ENCODE peak calls at places on chromosomes 1 and 21, in six cellular contexts. A is mesendoderm, O is IMR-90, E is mesenchymal stem cell, U is H9, W is trophoblast cell. I is an unnamed sample.
A peak's percentile ranks its signal among the peaks of the same experiment; 100 is the strongest.

GRCh38 chr1:160427625-160428024 is 27.3 kb downstream of the VANGL2 start:
- DNase-seq in A (no peak), O (no peak), E (no peak), U (no peak), W (no peak), I (no peak)

GRCh38 chr1:116737855-116738318 is 16.3 kb upstream of the CD2 start:
- DNase-seq in A (no peak), O (no peak), E (no peak), U (no peak), W (no peak), I (no peak)

GRCh38 chr1:154821083-154821482 is 49.0 kb downstream of the KCNN3 start:
- DNase-seq in A (no peak), O (no peak), E (no peak), U (no peak), W (no peak), I (no peak)

GRCh38 chr1:43786975-43787374 is 79.6 kb downstream of the ST3GAL3 start:
- DNase-seq in A (no peak), O (peak; percentile 33), E (peak; percentile 79), U (no peak), W (no peak), I (no peak)

GRCh38 chr1:159845751-159846531 is 16.5 kb downstream of the VSIG8 start:
- DNase-seq in A (no peak), O (no peak), E (no peak), U (no peak), W (peak; percentile 92), I (no peak)

GRCh38 chr1:7781923-7782495 is 2.1 kb upstream of the PER3 start:
- DNase-seq in A (no peak), O (no peak), E (no peak), U (no peak), W (peak; percentile 88), I (no peak)

GRCh38 chr1:201537966-201538617 is 835 bp upstream of the NAV1 start:
- DNase-seq in A (peak; percentile 86), O (no peak), E (peak; percentile 70), U (peak; percentile 56), W (peak; percentile 46), I (no peak)

GRCh38 chr1:162779043-162779442 is 11.5 kb upstream of the HSD17B7 start:
- DNase-seq in A (no peak), O (no peak), E (no peak), U (no peak), W (no peak), I (no peak)

GRCh38 chr1:51532853-51533252 is 13.8 kb upstream of the EPS15 start:
- DNase-seq in A (no peak), O (no peak), E (no peak), U (no peak), W (no peak), I (no peak)

GRCh38 chr1:104780470-104781078 is 1030.9 kb downstream of the AMY1C start:
- DNase-seq in A (peak; percentile 46), O (peak; percentile 1), E (peak; percentile 30), U (no peak), W (peak; percentile 57), I (peak; percentile 35)

GRCh38 chr1:86705633-86705985 is 1.2 kb downstream of the SH3GLB1 start:
- DNase-seq in A (no peak), O (no peak), E (peak; percentile 60), U (no peak), W (peak; percentile 33), I (no peak)

GRCh38 chr1:114134518-114134917 is 19.2 kb downstream of the SYT6 start:
- DNase-seq in A (no peak), O (no peak), E (no peak), U (no peak), W (no peak), I (no peak)

GRCh38 chr1:204262506-204263239 is 48.9 kb upstream of the GOLT1A start:
- DNase-seq in A (peak; percentile 40), O (no peak), E (no peak), U (no peak), W (no peak), I (no peak)

GRCh38 chr1:233081686-233082085 is 131.3 kb downstream of the NTPCR start:
- DNase-seq in A (peak; percentile 64), O (peak; percentile 47), E (peak; percentile 78), U (no peak), W (peak; percentile 84), I (no peak)

GRCh38 chr21:29145354-29145782 is 14.9 kb downstream of the MAP3K7CL start:
- DNase-seq in A (no peak), O (peak; percentile 95), E (peak; percentile 93), U (no peak), W (peak; percentile 76), I (no peak)

GRCh38 chr1:15618685-15619525 is 1.6 kb downstream of the DDI2 start:
- DNase-seq in A (no peak), O (peak; percentile 79), E (peak; percentile 82), U (no peak), W (peak; percentile 98), I (no peak)

GRCh38 chr1:155277896-155278688 is 829 bp downstream of the HCN3 start:
- DNase-seq in A (peak; percentile 98), O (peak; percentile 15), E (peak; percentile 46), U (peak; percentile 99), W (peak; percentile 49), I (peak; percentile 82)

GRCh38 chr1:208189183-208189582 is 55.0 kb downstream of the PLXNA2 start:
- DNase-seq in A (peak; percentile 51), O (no peak), E (no peak), U (no peak), W (peak; percentile 73), I (no peak)

GRCh38 chr1:241412646-241413045 is 55.6 kb upstream of the RGS7 start:
- DNase-seq in A (no peak), O (no peak), E (no peak), U (no peak), W (no peak), I (no peak)

GRCh38 chr1:204319462-204319861 is 40.3 kb downstream of the PLEKHA6 start:
- DNase-seq in A (peak; percentile 71), O (peak; percentile 97), E (peak; percentile 96), U (no peak), W (peak; percentile 95), I (no peak)

GRCh38 chr1:4029376-4029775 is 129.3 kb upstream of the C1orf174 start:
- DNase-seq in A (no peak), O (no peak), E (no peak), U (no peak), W (no peak), I (no peak)

GRCh38 chr21:42862774-42863503 is 16.4 kb downstream of the WDR4 start:
- DNase-seq in A (peak; percentile 47), O (no peak), E (no peak), U (peak; percentile 69), W (peak; percentile 8), I (no peak)

GRCh38 chr1:219463629-219464028 is 149.3 kb downstream of the ZC3H11B start:
- DNase-seq in A (no peak), O (no peak), E (no peak), U (no peak), W (no peak), I (no peak)

GRCh38 chr1:201491896-201492511 is 14.9 kb downstream of the CSRP1 start:
- DNase-seq in A (no peak), O (no peak), E (no peak), U (no peak), W (no peak), I (no peak)

GRCh38 chr1:76861149-76861548 is 6.1 kb upstream of the ST6GALNAC5 start:
- DNase-seq in A (no peak), O (no peak), E (no peak), U (no peak), W (no peak), I (no peak)

GRCh38 chr1:42940851-42941639 is 17.6 kb downstream of the SLC2A1 start:
- DNase-seq in A (peak; percentile 96), O (peak; percentile 99), E (peak; percentile 95), U (peak; percentile 68), W (peak; percentile 76), I (no peak)

GRCh38 chr1:199780948-199781347 is 246.6 kb upstream of the NR5A2 start:
- DNase-seq in A (no peak), O (peak; percentile 70), E (peak; percentile 61), U (no peak), W (no peak), I (no peak)

GRCh38 chr21:25903599-25903998 is 168.8 kb downstream of the GABPA start:
- DNase-seq in A (no peak), O (no peak), E (peak; percentile 27), U (no peak), W (peak; percentile 27), I (no peak)

GRCh38 chr1:247407180-247407616 is 8.8 kb upstream of the NLRP3 start:
- DNase-seq in A (no peak), O (no peak), E (no peak), U (no peak), W (peak; percentile 32), I (no peak)

GRCh38 chr1:204241914-204242313 is 28.1 kb upstream of the GOLT1A start:
- DNase-seq in A (no peak), O (no peak), E (no peak), U (no peak), W (no peak), I (no peak)

GRCh38 chr1:206032356-206033140 is 8.9 kb upstream of the CTSE start:
- DNase-seq in A (no peak), O (no peak), E (no peak), U (no peak), W (peak; percentile 74), I (no peak)

GRCh38 chr1:218488531-218488930 is 143.4 kb downstream of the TGFB2 start:
- DNase-seq in A (no peak), O (no peak), E (no peak), U (no peak), W (no peak), I (no peak)

GRCh38 chr1:46757956-46758304 is 39.0 kb upstream of the EFCAB14 start:
- DNase-seq in A (peak; percentile 60), O (no peak), E (no peak), U (no peak), W (peak; percentile 12), I (no peak)
- H2BK5ac ChIP-seq in A (no peak overlapping the region), O (no peak overlapping the region), E (no peak overlapping the region), U (no peak overlapping the region), W (peak overlapping the region; percentile 17), I (no peak overlapping the region)

GRCh38 chr1:63322248-63322943 is at the start of gene FOXD3:
- DNase-seq in A (peak; percentile 87), O (peak; percentile 37), E (peak; percentile 56), U (peak; percentile 92), W (no peak), I (peak; percentile 72)
- H2BK5ac ChIP-seq in A (no peak within 1 kb of the TSS), O (no peak within 1 kb of the TSS), E (no peak within 1 kb of the TSS), U (no peak within 1 kb of the TSS), W (no peak within 1 kb of the TSS), I (peak within 1 kb of the TSS; percentile 35)

DNA sequence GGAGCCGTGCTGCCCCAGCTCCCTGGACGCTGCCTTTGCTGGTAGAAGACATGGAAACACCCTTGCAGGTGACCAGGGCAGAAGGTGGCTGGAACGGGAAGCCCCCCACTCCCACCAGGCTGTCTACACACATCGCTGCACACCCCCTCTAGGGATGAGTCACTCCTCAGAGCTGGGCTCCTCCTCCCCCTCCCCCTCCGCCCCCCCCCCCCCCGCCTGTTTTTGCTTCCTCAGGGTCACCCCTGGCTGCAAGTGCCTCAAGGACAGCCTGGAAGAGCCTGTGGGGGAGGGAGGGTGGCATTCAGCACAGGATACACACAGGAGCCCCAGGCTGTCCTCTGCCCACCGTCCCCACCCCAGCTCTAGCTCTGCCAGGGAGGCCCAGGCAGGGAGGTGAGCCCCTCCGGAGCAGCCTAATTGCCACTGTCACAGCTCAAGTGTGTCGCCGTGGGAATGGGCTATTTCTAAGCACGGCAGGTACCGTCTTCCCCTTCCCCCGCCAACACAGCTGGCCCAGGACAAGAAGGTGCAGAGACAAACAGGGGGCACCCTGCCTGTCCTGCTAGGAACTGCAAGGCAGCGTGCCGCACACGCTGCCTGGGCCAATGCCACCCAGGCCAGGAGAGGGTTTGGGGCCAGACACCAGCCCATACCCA is 2.5 kb downstream of the FNDC10 start:
- DNase-seq in A (peak; percentile 57), O (no peak), E (no peak), U (peak; percentile 77), W (peak; percentile 37), I (no peak)
- H2BK5ac ChIP-seq in A (no peak overlapping the region), O (no peak overlapping the region), E (no peak overlapping the region), U (no peak overlapping the region), W (no peak overlapping the region), I (no peak overlapping the region)

GRCh38 chr1:6033986-6034749 is 11.5 kb upstream of the KCNAB2 start:
- DNase-seq in A (peak; percentile 66), O (peak; percentile 9), E (peak; percentile 19), U (peak; percentile 87), W (peak; percentile 57), I (no peak)
- H2BK5ac ChIP-seq in A (no peak overlapping the region), O (no peak overlapping the region), E (no peak overlapping the region), U (no peak overlapping the region), W (no peak overlapping the region), I (no peak overlapping the region)